ENCODE peak calls at places on chromosomes 2 and 18, in seven cellular contexts. One of them, this sample, is unnamed.

GRCh38 chr2:10028988-10029874 is 14.1 kb upstream of the KLF11 start:
- DNase-seq in NCI-H1105 treated with DMSO at 0.1 percent for 48 hours: no peak
- DNase-seq in smooth muscle cell of the brain vasculature: no peak
- DNase-seq in A549: no peak
- DNase-seq in posterior cingulate gyrus: no peak
- DNase-seq in activated CD4-positive, CD25-positive, alpha-beta regulatory T cell treated with anti-CD3 and anti-CD28 coated beads, Interleukin-2, amount 50 U/mL, for 16 hours: no peak
- DNase-seq in central memory CD4-positive, alpha-beta T cell: peak
- DNase-seq in this sample: no peak

GRCh38 chr18:8952174-8952573 is 150.3 kb upstream of the NDUFV2 start:
- DNase-seq in NCI-H1105 treated with DMSO at 0.1 percent for 48 hours: no peak
- DNase-seq in smooth muscle cell of the brain vasculature: no peak
- DNase-seq in A549: no peak
- DNase-seq in posterior cingulate gyrus: no peak
- DNase-seq in activated CD4-positive, CD25-positive, alpha-beta regulatory T cell treated with anti-CD3 and anti-CD28 coated beads, Interleukin-2, amount 50 U/mL, for 16 hours: no peak
- DNase-seq in central memory CD4-positive, alpha-beta T cell: no peak
- DNase-seq in this sample: no peak

GRCh38 chr2:197613509-197613987 is 61.8 kb downstream of the RFTN2 start:
- DNase-seq in NCI-H1105 treated with DMSO at 0.1 percent for 48 hours: no peak
- DNase-seq in smooth muscle cell of the brain vasculature: no peak
- DNase-seq in A549: no peak
- DNase-seq in posterior cingulate gyrus: no peak
- DNase-seq in activated CD4-positive, CD25-positive, alpha-beta regulatory T cell treated with anti-CD3 and anti-CD28 coated beads, Interleukin-2, amount 50 U/mL, for 16 hours: no peak
- DNase-seq in central memory CD4-positive, alpha-beta T cell: no peak
- DNase-seq in this sample: peak

GRCh38 chr2:59858540-59858939 is 694.9 kb downstream of the BCL11A start:
- DNase-seq in NCI-H1105 treated with DMSO at 0.1 percent for 48 hours: no peak
- DNase-seq in smooth muscle cell of the brain vasculature: no peak
- DNase-seq in A549: no peak
- DNase-seq in posterior cingulate gyrus: no peak
- DNase-seq in activated CD4-positive, CD25-positive, alpha-beta regulatory T cell treated with anti-CD3 and anti-CD28 coated beads, Interleukin-2, amount 50 U/mL, for 16 hours: no peak
- DNase-seq in central memory CD4-positive, alpha-beta T cell: no peak
- DNase-seq in this sample: no peak

GRCh38 chr2:69272803-69273471 is 114.1 kb downstream of the GFPT1 start:
- DNase-seq in NCI-H1105 treated with DMSO at 0.1 percent for 48 hours: no peak
- DNase-seq in smooth muscle cell of the brain vasculature: peak
- DNase-seq in A549: no peak
- DNase-seq in posterior cingulate gyrus: no peak
- DNase-seq in activated CD4-positive, CD25-positive, alpha-beta regulatory T cell treated with anti-CD3 and anti-CD28 coated beads, Interleukin-2, amount 50 U/mL, for 16 hours: no peak
- DNase-seq in central memory CD4-positive, alpha-beta T cell: no peak
- DNase-seq in this sample: no peak

GRCh38 chr18:22503803-22504202 is 86.1 kb upstream of the CTAGE1 start:
- DNase-seq in NCI-H1105 treated with DMSO at 0.1 percent for 48 hours: no peak
- DNase-seq in smooth muscle cell of the brain vasculature: no peak
- DNase-seq in A549: no peak
- DNase-seq in posterior cingulate gyrus: no peak
- DNase-seq in activated CD4-positive, CD25-positive, alpha-beta regulatory T cell treated with anti-CD3 and anti-CD28 coated beads, Interleukin-2, amount 50 U/mL, for 16 hours: no peak
- DNase-seq in central memory CD4-positive, alpha-beta T cell: no peak
- DNase-seq in this sample: no peak

GRCh38 chr2:23324281-23324680 is 60.7 kb upstream of the KLHL29 start:
- DNase-seq in NCI-H1105 treated with DMSO at 0.1 percent for 48 hours: no peak
- DNase-seq in smooth muscle cell of the brain vasculature: no peak
- DNase-seq in A549: no peak
- DNase-seq in posterior cingulate gyrus: no peak
- DNase-seq in activated CD4-positive, CD25-positive, alpha-beta regulatory T cell treated with anti-CD3 and anti-CD28 coated beads, Interleukin-2, amount 50 U/mL, for 16 hours: no peak
- DNase-seq in central memory CD4-positive, alpha-beta T cell: no peak
- DNase-seq in this sample: no peak

GRCh38 chr2:46134531-46135229 is 162.5 kb upstream of the EPAS1 start:
- DNase-seq in NCI-H1105 treated with DMSO at 0.1 percent for 48 hours: peak
- DNase-seq in smooth muscle cell of the brain vasculature: no peak
- DNase-seq in A549: no peak
- DNase-seq in posterior cingulate gyrus: no peak
- DNase-seq in activated CD4-positive, CD25-positive, alpha-beta regulatory T cell treated with anti-CD3 and anti-CD28 coated beads, Interleukin-2, amount 50 U/mL, for 16 hours: no peak
- DNase-seq in central memory CD4-positive, alpha-beta T cell: no peak
- DNase-seq in this sample: no peak

GRCh38 chr2:23385351-23385747 is 370 bp downstream of the KLHL29 start:
- DNase-seq in NCI-H1105 treated with DMSO at 0.1 percent for 48 hours: peak
- DNase-seq in smooth muscle cell of the brain vasculature: no peak
- DNase-seq in A549: peak
- DNase-seq in posterior cingulate gyrus: peak
- DNase-seq in activated CD4-positive, CD25-positive, alpha-beta regulatory T cell treated with anti-CD3 and anti-CD28 coated beads, Interleukin-2, amount 50 U/mL, for 16 hours: no peak
- DNase-seq in central memory CD4-positive, alpha-beta T cell: no peak
- DNase-seq in this sample: no peak

GRCh38 chr2:184444217-184444616 is 154.1 kb upstream of the ZNF804A start:
- DNase-seq in NCI-H1105 treated with DMSO at 0.1 percent for 48 hours: no peak
- DNase-seq in smooth muscle cell of the brain vasculature: no peak
- DNase-seq in A549: no peak
- DNase-seq in posterior cingulate gyrus: no peak
- DNase-seq in activated CD4-positive, CD25-positive, alpha-beta regulatory T cell treated with anti-CD3 and anti-CD28 coated beads, Interleukin-2, amount 50 U/mL, for 16 hours: no peak
- DNase-seq in central memory CD4-positive, alpha-beta T cell: no peak
- DNase-seq in this sample: no peak